ENCODE peak calls at places on chromosomes 5 and 9, in four cellular contexts. U, S, V and X are unnamed samples.

GRCh38 chr5:169161022-169161680 is 139.8 kb downstream of the SLIT3 start:
- DNase-seq in U (peak), S (peak), V (peak), X (peak)

GRCh38 chr5:165202144-165202910 is 1696.9 kb downstream of the MAT2B start:
- DNase-seq in U (peak), S (no peak), V (no peak), X (no peak)

GRCh38 chr9:124251605-124252366 is 6.0 kb upstream of the NEK6 start:
- DNase-seq in U (peak), S (no peak), V (no peak), X (no peak)

GRCh38 chr5:140632366-140633080 is 452 bp downstream of the CD14 start:
- DNase-seq in U (peak), S (peak), V (peak), X (no peak)

GRCh38 chr5:171142617-171143016 is 166.4 kb upstream of the TLX3 start:
- DNase-seq in U (no peak), S (no peak), V (no peak), X (no peak)

GRCh38 chr5:163504091-163504931 is 1.1 kb upstream of the MAT2B start:
- DNase-seq in U (peak), S (peak), V (peak), X (peak)

GRCh38 chr9:131476777-131477345 is 25.9 kb upstream of the POMT1 start:
- DNase-seq in U (no peak), S (no peak), V (peak), X (no peak)

GRCh38 chr5:154309361-154309725 is 118.8 kb downstream of the GALNT10 start:
- DNase-seq in U (peak), S (no peak), V (no peak), X (no peak)

GRCh38 chr5:40981420-40981819 is 72.1 kb downstream of the C7 start:
- DNase-seq in U (no peak), S (no peak), V (no peak), X (no peak)

GRCh38 chr5:132260051-132260450 is 2.6 kb downstream of the PDLIM4 start:
- DNase-seq in U (peak), S (no peak), V (no peak), X (peak)

GRCh38 chr9:104767507-104767906 is 3.6 kb downstream of the NIPSNAP3B start:
- DNase-seq in U (no peak), S (no peak), V (no peak), X (no peak)

GRCh38 chr5:76469656-76470290 is 66.7 kb downstream of the IQGAP2 start:
- DNase-seq in U (no peak), S (no peak), V (no peak), X (no peak)

GRCh38 chr9:78811562-78812276 is 514.8 kb downstream of the PSAT1 start:
- DNase-seq in U (peak), S (peak), V (no peak), X (no peak)

GRCh38 chr9:27329292-27329691 is 32.3 kb upstream of the EQTN start:
- DNase-seq in U (no peak), S (no peak), V (no peak), X (no peak)

GRCh38 chr9:116282598-116282997 is 129.0 kb downstream of the PAPPA start:
- DNase-seq in U (no peak), S (peak), V (no peak), X (no peak)

DNA sequence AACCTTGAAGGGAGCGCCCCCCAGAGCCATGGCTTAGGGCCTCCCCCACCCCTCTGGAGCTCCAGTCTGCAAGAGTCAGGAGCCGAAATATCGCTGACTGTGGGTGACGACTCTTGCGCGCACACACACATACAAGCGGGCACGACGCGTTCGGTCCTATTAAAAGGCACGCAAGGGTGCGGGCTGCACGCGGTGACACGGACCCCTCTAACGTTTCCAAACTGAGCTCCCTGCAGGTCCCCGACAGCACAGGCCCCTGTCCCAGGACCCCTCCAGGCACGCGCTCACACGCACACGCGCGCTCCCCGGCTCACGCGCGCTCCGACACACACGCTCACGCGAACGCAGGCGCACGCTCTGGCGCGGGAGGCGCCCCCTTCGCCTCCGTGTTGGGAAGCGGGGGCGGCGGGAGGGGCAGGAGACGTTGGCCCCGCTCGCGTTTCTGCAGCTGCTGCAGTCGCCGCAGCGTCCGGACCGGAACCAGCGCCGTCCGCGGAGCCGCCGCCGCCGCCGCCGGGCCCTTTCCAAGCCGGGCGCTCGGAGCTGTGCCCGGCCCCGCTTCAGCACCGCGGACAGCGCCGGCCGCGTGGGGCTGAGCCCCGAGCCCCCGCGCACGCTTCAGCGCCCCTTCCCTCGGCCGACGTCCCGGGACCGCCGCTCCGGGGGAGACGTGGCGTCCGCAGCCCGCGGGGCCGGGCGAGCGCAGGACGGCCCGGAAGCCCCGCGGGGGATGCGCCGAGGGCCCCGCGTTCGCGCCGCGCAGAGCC is at the start of gene GRIN1:
- DNase-seq in U (peak), S (peak), V (no peak), X (no peak)
- H3K4me3 ChIP-seq in U (no peak), S (peak), V (no peak), X (no peak)

GRCh38 chr9:97280755-97281330 is 26.6 kb upstream of the CCDC180 start:
- DNase-seq in U (no peak), S (no peak), V (no peak), X (no peak)

GRCh38 chr9:97283768-97284167 is 23.7 kb upstream of the CCDC180 start:
- DNase-seq in U (no peak), S (no peak), V (no peak), X (no peak)

GRCh38 chr9:97284798-97285197 is 22.7 kb upstream of the CCDC180 start:
- DNase-seq in U (no peak), S (no peak), V (no peak), X (no peak)
- TF ChIP-seq CTCF in U (no peak), S (no peak), V (no peak), X (no peak)

GRCh38 chr5:23012842-23013241 is 159.7 kb upstream of the CDH12 start:
- DNase-seq in U (no peak), S (no peak), V (no peak), X (no peak)
- H3K4me3 ChIP-seq in U (peak), S (no peak), V (no peak), X (no peak)

GRCh38 chr9:68755752-68756151 is 50.7 kb downstream of the PIP5K1B start:
- DNase-seq in U (no peak), S (peak), V (no peak), X (no peak)

GRCh38 chr9:68762570-68762969 is 57.5 kb downstream of the PIP5K1B start:
- DNase-seq in U (no peak), S (no peak), V (no peak), X (no peak)

GRCh38 chr9:68763104-68763503 is 58.1 kb downstream of the PIP5K1B start:
- DNase-seq in U (no peak), S (no peak), V (no peak), X (no peak)

GRCh38 chr9:68759981-68760673 is 55.1 kb downstream of the PIP5K1B start:
- DNase-seq in U (no peak), S (no peak), V (no peak), X (no peak)

DNA sequence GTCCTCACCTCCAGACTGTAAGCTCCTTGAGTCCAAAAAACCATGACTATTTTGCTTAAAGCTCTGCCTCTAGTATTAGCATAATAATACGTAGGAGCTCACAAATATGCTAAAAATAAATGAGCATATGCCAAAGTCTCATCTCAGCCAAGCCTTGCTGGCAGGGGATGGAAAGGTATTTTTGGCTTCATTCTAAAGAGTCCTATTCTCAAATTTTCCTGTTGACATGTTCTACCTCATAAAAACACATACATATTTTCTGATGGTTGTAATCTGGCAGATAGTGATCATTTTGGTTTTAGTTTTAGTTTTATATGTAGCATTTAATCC is 55.6 kb downstream of the PIP5K1B start:
- DNase-seq in U (no peak), S (no peak), V (no peak), X (no peak)
- TF ChIP-seq CTCF in U (no peak), S (no peak), V (no peak), X (no peak)

GRCh38 chr5:146872191-146872590 is 6.4 kb downstream of the PPP2R2B start:
- DNase-seq in U (no peak), S (peak), V (no peak), X (no peak)
- H3K4me3 ChIP-seq in U (no peak), S (peak), V (no peak), X (no peak)

GRCh38 chr9:98999152-98999525 is 55.4 kb downstream of the COL15A1 start:
- DNase-seq in U (no peak), S (no peak), V (no peak), X (no peak)
- TF ChIP-seq CTCF in U (no peak), S (no peak), V (no peak), X (no peak)